ENCODE peak calls at places on chromosomes 4 and X, in eight cellular contexts. A is mammary epithelial cell; O is T-helper 9 cell; F is left cardiac atrium; B is NCI-H460; X is islet precursor cell; Y is stimulated activated CD8-positive, alpha-beta memory T cell treated with anti-CD3 and anti-CD28 coated beads, Interleukin-4, amount 100 ng/mL, for 24 hours; Z is AG20443. H is an unnamed sample.

GRCh38 chr4:89293299-89293698 is 14.3 kb downstream of the GPRIN3 start:
- DNase-seq in Y (no peak), B (no peak), Z (no peak), A (no peak), X (no peak), O (no peak), F (no peak), H (no peak)

GRCh38 chr4:71732066-71732465 is 51.8 kb downstream of the GC start:
- DNase-seq in A (no peak), X (no peak), Y (no peak), Z (no peak), F (no peak), O (no peak), B (no peak), H (no peak)

GRCh38 chrX:40544343-40545250 is 36.2 kb upstream of the ATP6AP2 start:
- DNase-seq in X (no peak), F (no peak), Y (no peak), O (no peak), Z (no peak), B (no peak), A (peak), H (peak)

GRCh38 chrX:69158166-69159040 is 6.8 kb downstream of the PJA1 start:
- DNase-seq in A (peak), Z (peak), Y (peak), B (peak), O (no peak), X (peak), F (peak), H (peak)

GRCh38 chrX:118682258-118683014 is 45.0 kb upstream of the IL13RA1 start:
- DNase-seq in O (no peak), A (peak), Z (no peak), B (no peak), X (no peak), F (no peak), Y (no peak), H (no peak)

GRCh38 chr4:24137963-24138601 is 248.2 kb upstream of the PPARGC1A start:
- DNase-seq in F (no peak), X (no peak), Z (no peak), B (no peak), A (no peak), Y (no peak), O (no peak), H (no peak)

GRCh38 chrX:47564438-47565085 is 3.6 kb downstream of the ARAF start:
- DNase-seq in F (no peak), B (no peak), O (no peak), A (no peak), X (no peak), Y (no peak), Z (no peak), H (no peak)

GRCh38 chrX:70257599-70258288 is 2.3 kb downstream of the P2RY4 start:
- DNase-seq in O (no peak), A (no peak), B (no peak), X (no peak), Z (no peak), Y (no peak), F (no peak), H (no peak)

GRCh38 chrX:145848451-145848850 is 30.8 kb downstream of the SLITRK2 start:
- DNase-seq in Y (no peak), Z (no peak), X (peak), O (no peak), A (no peak), F (no peak), B (no peak), H (no peak)

GRCh38 chr4:181952478-181952877 is 290.7 kb upstream of the TENM3 start:
- DNase-seq in Z (peak), O (no peak), F (peak), B (no peak), X (peak), A (peak), Y (no peak), H (peak)